ENCODE peak calls at places on chromosomes 16 and 17, in six cellular contexts. M is heart right ventricle, I is cardiac muscle cell, E is mucosa of descending colon, F is fibroblast of mammary gland, J is pancreas. T is an unnamed sample.

GRCh38 chr17:39752241-39752831 is 14.6 kb downstream of the GRB7 start:
- DNase-seq in I (no peak), J (peak), F (no peak), M (no peak), E (no peak), T (no peak)

GRCh38 chr16:47043970-47044684 is 70.7 kb upstream of the DNAJA2 start:
- DNase-seq in I (no peak), M (peak), F (no peak), E (no peak), J (no peak), T (no peak)

GRCh38 chr17:35898283-35899070 is 18.3 kb upstream of the CCL5 start:
- DNase-seq in M (peak), F (no peak), E (peak), J (peak), I (peak), T (no peak)

GRCh38 chr17:8150194-8151119 is 1.7 kb downstream of the PER1 start:
- DNase-seq in E (no peak), M (peak), I (no peak), J (peak), F (no peak), T (peak)

GRCh38 chr16:25950586-25951201 is 258.9 kb downstream of the HS3ST4 start:
- DNase-seq in I (no peak), M (no peak), J (no peak), E (no peak), F (no peak), T (no peak)

GRCh38 chr16:24973771-24974461 is 41.3 kb downstream of the ARHGAP17 start:
- DNase-seq in M (no peak), E (no peak), F (no peak), J (no peak), I (no peak), T (no peak)

GRCh38 chr17:80621335-80622169 is 76.9 kb downstream of the RPTOR start:
- DNase-seq in I (no peak), M (no peak), E (no peak), J (no peak), F (no peak), T (no peak)

GRCh38 chr16:12092347-12092882 is 115.9 kb downstream of the SNX29 start:
- DNase-seq in J (no peak), I (peak), F (peak), E (no peak), M (no peak), T (peak)

GRCh38 chr17:27918498-27918897 is 25.3 kb upstream of the LYRM9 start:
- DNase-seq in F (no peak), M (no peak), J (no peak), I (no peak), E (no peak), T (no peak)

GRCh38 chr16:75550211-75550662 is 5.8 kb downstream of the TMEM231 start:
- DNase-seq in J (no peak), M (no peak), F (peak), I (peak), E (peak), T (peak)

GRCh38 chr17:79530361-79531105 is 80.3 kb downstream of the RBFOX3 start:
- DNase-seq in E (no peak), M (no peak), J (no peak), F (no peak), I (no peak), T (no peak)

GRCh38 chr17:80940171-80941123 is 51.2 kb upstream of the CHMP6 start:
- DNase-seq in E (no peak), J (no peak), M (peak), F (no peak), I (no peak), T (no peak)

GRCh38 chr17:57372156-57372555 is 115.8 kb downstream of the MSI2 start:
- DNase-seq in M (no peak), E (no peak), F (peak), J (no peak), I (peak), T (peak)

GRCh38 chr17:16439303-16439791 is 24.0 kb downstream of the TRPV2 start:
- DNase-seq in J (no peak), F (no peak), M (no peak), I (peak), E (peak), T (peak)

GRCh38 chr16:71723537-71724319 is 773 bp downstream of the PHLPP2 start:
- DNase-seq in M (peak), J (peak), F (peak), E (peak), I (peak), T (peak)

GRCh38 chr17:8185580-8186445 is 4.2 kb downstream of the BORCS6 start:
- DNase-seq in F (peak), I (peak), E (peak), J (peak), M (peak), T (peak)

GRCh38 chr17:1025733-1026598 is 29.0 kb downstream of the TIMM22 start:
- DNase-seq in J (no peak), F (no peak), M (no peak), I (no peak), E (no peak), T (no peak)

GRCh38 chr17:61139219-61139618 is 260.4 kb upstream of the TBX2 start:
- DNase-seq in M (no peak), F (peak), I (peak), E (peak), J (no peak), T (peak)

DNA sequence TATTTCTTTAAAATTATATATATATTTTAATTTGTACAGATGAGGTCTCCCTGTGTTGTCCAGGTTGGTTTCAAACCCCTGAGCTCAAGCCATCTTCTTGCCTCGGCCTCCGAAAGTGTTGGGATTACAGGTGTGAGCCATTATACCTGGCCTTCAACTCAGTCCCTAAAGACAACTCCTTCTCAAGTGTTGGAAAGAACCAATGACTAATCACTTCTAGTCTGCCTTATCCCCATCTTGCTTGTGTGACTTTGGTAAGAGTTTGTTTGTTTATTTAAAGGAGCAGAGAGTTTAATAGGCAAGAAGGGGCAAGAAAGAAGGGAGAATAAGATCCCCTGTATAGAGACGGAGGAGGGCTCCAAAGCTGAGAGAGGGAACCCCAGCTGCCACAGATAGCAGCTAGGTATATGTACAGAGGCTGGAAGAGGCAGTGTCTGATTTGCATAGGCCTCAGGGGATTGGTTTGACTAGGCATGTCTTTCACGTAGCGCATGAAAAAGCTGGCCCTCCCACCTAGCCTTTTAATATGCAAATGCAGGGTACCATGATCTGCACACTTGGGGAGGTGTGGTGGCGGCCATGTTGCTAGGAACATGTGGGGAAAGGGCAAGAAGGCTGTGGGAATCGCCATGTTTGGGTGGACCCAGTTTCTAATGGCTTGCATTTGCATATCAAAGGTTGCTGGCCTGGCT is 21.5 kb downstream of the ABCC1 start:
- DNase-seq in M (no peak), I (no peak), E (no peak), J (no peak), F (no peak), T (no peak)
- H3K4me3 ChIP-seq in M (no peak), I (no peak), E (no peak), J (no peak), F (no peak), T (no peak)

DNA sequence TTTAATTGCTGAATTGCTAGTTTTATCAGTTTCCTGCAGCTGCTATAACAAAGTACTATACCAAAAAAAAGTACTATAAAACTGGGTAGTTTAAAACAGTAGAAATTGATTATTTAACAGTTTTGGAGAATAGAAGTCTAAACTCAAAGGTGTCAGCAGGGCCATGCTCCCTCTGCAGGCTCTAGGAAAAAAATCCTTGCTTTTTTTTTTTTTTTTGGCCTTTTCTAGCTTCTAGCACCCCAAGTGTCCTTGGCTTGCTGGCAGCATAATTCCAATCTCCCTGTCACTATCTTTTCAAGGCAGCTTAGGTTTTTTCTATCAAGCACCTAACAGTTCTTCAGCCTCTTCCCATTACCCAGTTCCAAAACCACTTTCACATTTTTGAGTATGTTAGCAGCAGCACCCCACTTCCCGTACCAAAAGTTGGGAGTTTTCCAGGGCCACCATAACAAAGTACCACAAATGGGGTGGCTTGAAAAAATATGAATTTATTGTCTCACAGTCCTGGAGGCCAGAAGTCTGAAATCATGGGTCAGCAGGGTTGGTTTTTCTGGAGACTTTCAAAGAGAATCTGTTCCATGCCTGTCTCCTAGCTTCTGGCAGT is 37.4 kb downstream of the BPTF start:
- DNase-seq in F (no peak), E (no peak), I (no peak), M (no peak), J (no peak), T (peak)
- TF ChIP-seq CTCF in F (peak), E (no peak), I (peak), M (no peak), J (no peak), T (no peak)

GRCh38 chr17:77450742-77451270 is 310.0 kb downstream of the SEC14L1 start:
- DNase-seq in M (no peak), F (no peak), I (no peak), J (no peak), E (no peak), T (no peak)
- H3K4me3 ChIP-seq in M (peak), F (peak), I (peak), J (no peak), E (peak), T (peak)

DNA sequence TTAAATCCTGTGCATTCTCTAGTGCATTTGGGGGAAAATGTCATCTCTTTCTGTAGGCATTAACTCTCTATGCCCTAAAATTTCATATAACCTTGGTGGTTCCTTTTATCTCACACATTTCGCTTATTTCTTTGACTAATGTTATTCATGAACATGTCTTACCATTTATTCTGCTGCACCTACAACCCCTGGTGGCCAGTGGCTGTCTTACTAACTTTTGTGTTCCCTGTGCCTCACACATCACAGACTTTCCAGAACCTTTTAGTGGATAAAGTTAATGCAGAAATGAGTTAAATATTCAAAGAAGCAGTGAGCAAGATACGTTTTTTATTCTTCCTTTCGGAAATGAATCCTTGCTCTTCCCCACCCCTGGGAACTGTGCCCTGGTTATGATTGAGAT is 111.9 kb downstream of the CDH13 start:
- DNase-seq in J (no peak), M (no peak), I (peak), F (no peak), E (no peak), T (peak)
- TF ChIP-seq CTCF in J (no peak), M (no peak), I (peak), F (peak), E (no peak), T (peak)

GRCh38 chr17:64115871-64116534 is 13.9 kb downstream of the ERN1 start:
- DNase-seq in M (no peak), E (no peak), F (peak), J (peak), I (peak), T (peak)

GRCh38 chr17:64123114-64123513 is 6.8 kb downstream of the ERN1 start:
- DNase-seq in J (no peak), F (no peak), I (no peak), M (no peak), E (no peak), T (no peak)

GRCh38 chr17:64120159-64120558 is 9.8 kb downstream of the ERN1 start:
- DNase-seq in E (no peak), M (no peak), J (no peak), F (no peak), I (no peak), T (no peak)

GRCh38 chr17:64115043-64115698 is 14.8 kb downstream of the ERN1 start:
- DNase-seq in I (peak), M (no peak), E (no peak), F (peak), J (no peak), T (peak)

GRCh38 chr17:64118452-64118979 is 11.4 kb downstream of the ERN1 start:
- DNase-seq in I (peak), J (peak), M (peak), F (peak), E (peak), T (peak)
- H3K4me3 ChIP-seq in I (no peak), J (no peak), M (no peak), F (no peak), E (no peak), T (no peak)

GRCh38 chr16:85522842-85523601 is 90.1 kb upstream of the GSE1 start:
- DNase-seq in E (peak), M (peak), J (no peak), I (peak), F (peak), T (peak)

GRCh38 chr16:85523602-85524364 is 89.3 kb upstream of the GSE1 start:
- DNase-seq in M (peak), I (peak), F (peak), J (peak), E (no peak), T (peak)

GRCh38 chr16:85524630-85525463 is 88.3 kb upstream of the GSE1 start:
- DNase-seq in I (peak), M (peak), E (no peak), J (no peak), F (peak), T (peak)

GRCh38 chr16:85525464-85526117 is 87.5 kb upstream of the GSE1 start:
- DNase-seq in E (no peak), I (no peak), M (no peak), J (no peak), F (no peak), T (no peak)

DNA sequence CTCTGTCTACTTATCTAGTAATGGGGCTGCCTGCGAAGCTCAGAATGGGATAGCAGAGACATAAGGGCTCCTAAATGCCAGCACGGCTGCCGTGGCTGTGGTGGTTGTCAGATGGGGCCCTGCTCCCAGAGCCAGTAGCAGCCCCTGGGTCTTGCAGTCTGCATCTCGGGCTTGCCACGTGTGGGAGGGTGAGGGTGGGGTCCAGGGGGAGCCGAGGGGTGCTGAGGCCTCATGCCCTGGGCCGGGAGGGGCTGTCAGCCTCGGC is 88.8 kb upstream of the GSE1 start:
- DNase-seq in I (no peak), J (no peak), M (no peak), E (no peak), F (no peak), T (no peak)
- TF ChIP-seq CTCF in I (no peak), J (no peak), M (no peak), E (no peak), F (no peak), T (no peak)